ENCODE peak calls at places on chromosomes 2 and 18, in seven cellular contexts. One of them, this sample, is unnamed.

GRCh38 chr2:219624565-219624964 is 2.9 kb upstream of the SLC4A3 start:
- DNase-seq in stimulated activated naive CD8-positive, alpha-beta T cell treated with anti-CD3 and anti-CD28 coated beads, Interleukin-15, amount 100 ng/mL, for 72 hours: no peak
- DNase-seq in GM23248: no peak
- DNase-seq in pons: no peak
- DNase-seq in CD8-positive, alpha-beta memory T cell: no peak
- DNase-seq in RWPE1: no peak
- DNase-seq in tibial artery: no peak
- DNase-seq in this sample: no peak

GRCh38 chr2:34492781-34493455 is 893.8 kb upstream of the FAM98A start:
- DNase-seq in CD8-positive, alpha-beta memory T cell: no peak
- DNase-seq in GM23248: no peak
- DNase-seq in RWPE1: no peak
- DNase-seq in tibial artery: no peak
- DNase-seq in pons: no peak
- DNase-seq in stimulated activated naive CD8-positive, alpha-beta T cell treated with anti-CD3 and anti-CD28 coated beads, Interleukin-15, amount 100 ng/mL, for 72 hours: no peak
- DNase-seq in this sample: no peak

GRCh38 chr2:240510513-240511210 is 47.1 kb downstream of the ANKMY1 start:
- DNase-seq in RWPE1: no peak
- DNase-seq in GM23248: no peak
- DNase-seq in pons: no peak
- DNase-seq in stimulated activated naive CD8-positive, alpha-beta T cell treated with anti-CD3 and anti-CD28 coated beads, Interleukin-15, amount 100 ng/mL, for 72 hours: no peak
- DNase-seq in CD8-positive, alpha-beta memory T cell: no peak
- DNase-seq in tibial artery: no peak
- DNase-seq in this sample: no peak

GRCh38 chr18:8081872-8082553 is 514.9 kb downstream of the PTPRM start:
- DNase-seq in tibial artery: no peak
- DNase-seq in CD8-positive, alpha-beta memory T cell: no peak
- DNase-seq in GM23248: no peak
- DNase-seq in stimulated activated naive CD8-positive, alpha-beta T cell treated with anti-CD3 and anti-CD28 coated beads, Interleukin-15, amount 100 ng/mL, for 72 hours: no peak
- DNase-seq in RWPE1: no peak
- DNase-seq in pons: peak
- DNase-seq in this sample: no peak

GRCh38 chr2:169767243-169767888 is 31.3 kb upstream of the SSB start:
- DNase-seq in GM23248: peak
- DNase-seq in CD8-positive, alpha-beta memory T cell: peak
- DNase-seq in RWPE1: peak
- DNase-seq in stimulated activated naive CD8-positive, alpha-beta T cell treated with anti-CD3 and anti-CD28 coated beads, Interleukin-15, amount 100 ng/mL, for 72 hours: peak
- DNase-seq in pons: peak
- DNase-seq in tibial artery: no peak
- DNase-seq in this sample: peak

GRCh38 chr2:13921245-13921644 is 711.3 kb upstream of the LRATD1 start:
- DNase-seq in RWPE1: no peak
- DNase-seq in stimulated activated naive CD8-positive, alpha-beta T cell treated with anti-CD3 and anti-CD28 coated beads, Interleukin-15, amount 100 ng/mL, for 72 hours: no peak
- DNase-seq in pons: no peak
- DNase-seq in GM23248: no peak
- DNase-seq in tibial artery: no peak
- DNase-seq in CD8-positive, alpha-beta memory T cell: no peak
- DNase-seq in this sample: no peak

GRCh38 chr18:34913837-34914755 is 127.1 kb upstream of the MAPRE2 start:
- DNase-seq in GM23248: no peak
- DNase-seq in RWPE1: no peak
- DNase-seq in tibial artery: no peak
- DNase-seq in CD8-positive, alpha-beta memory T cell: no peak
- DNase-seq in pons: peak
- DNase-seq in stimulated activated naive CD8-positive, alpha-beta T cell treated with anti-CD3 and anti-CD28 coated beads, Interleukin-15, amount 100 ng/mL, for 72 hours: no peak
- DNase-seq in this sample: no peak

GRCh38 chr18:29003194-29003593 is 826.3 kb upstream of the CDH2 start:
- DNase-seq in tibial artery: no peak
- DNase-seq in RWPE1: no peak
- DNase-seq in GM23248: no peak
- DNase-seq in stimulated activated naive CD8-positive, alpha-beta T cell treated with anti-CD3 and anti-CD28 coated beads, Interleukin-15, amount 100 ng/mL, for 72 hours: no peak
- DNase-seq in CD8-positive, alpha-beta memory T cell: no peak
- DNase-seq in pons: no peak
- DNase-seq in this sample: no peak

GRCh38 chr2:40148344-40148743 is 303.5 kb downstream of the SLC8A1 start:
- DNase-seq in stimulated activated naive CD8-positive, alpha-beta T cell treated with anti-CD3 and anti-CD28 coated beads, Interleukin-15, amount 100 ng/mL, for 72 hours: no peak
- DNase-seq in GM23248: no peak
- DNase-seq in CD8-positive, alpha-beta memory T cell: no peak
- DNase-seq in pons: no peak
- DNase-seq in tibial artery: no peak
- DNase-seq in RWPE1: no peak
- DNase-seq in this sample: no peak

GRCh38 chr2:216029416-216030129 is 16.2 kb upstream of the MREG start:
- DNase-seq in CD8-positive, alpha-beta memory T cell: no peak
- DNase-seq in RWPE1: no peak
- DNase-seq in tibial artery: no peak
- DNase-seq in stimulated activated naive CD8-positive, alpha-beta T cell treated with anti-CD3 and anti-CD28 coated beads, Interleukin-15, amount 100 ng/mL, for 72 hours: no peak
- DNase-seq in pons: no peak
- DNase-seq in GM23248: peak
- DNase-seq in this sample: no peak

GRCh38 chr2:212005077-212005671 is 533.4 kb downstream of the ERBB4 start:
- DNase-seq in tibial artery: no peak
- DNase-seq in RWPE1: peak
- DNase-seq in CD8-positive, alpha-beta memory T cell: no peak
- DNase-seq in GM23248: peak
- DNase-seq in pons: peak
- DNase-seq in stimulated activated naive CD8-positive, alpha-beta T cell treated with anti-CD3 and anti-CD28 coated beads, Interleukin-15, amount 100 ng/mL, for 72 hours: no peak
- DNase-seq in this sample: no peak

GRCh38 chr2:200099271-200099670 is 143.9 kb downstream of the MAIP1 start:
- DNase-seq in pons: peak
- DNase-seq in tibial artery: no peak
- DNase-seq in RWPE1: no peak
- DNase-seq in CD8-positive, alpha-beta memory T cell: no peak
- DNase-seq in GM23248: no peak
- DNase-seq in stimulated activated naive CD8-positive, alpha-beta T cell treated with anti-CD3 and anti-CD28 coated beads, Interleukin-15, amount 100 ng/mL, for 72 hours: no peak
- DNase-seq in this sample: no peak

GRCh38 chr2:238872026-238872425 is 24.1 kb downstream of the TWIST2 start:
- DNase-seq in tibial artery: peak
- DNase-seq in RWPE1: no peak
- DNase-seq in CD8-positive, alpha-beta memory T cell: no peak
- DNase-seq in pons: no peak
- DNase-seq in GM23248: no peak
- DNase-seq in stimulated activated naive CD8-positive, alpha-beta T cell treated with anti-CD3 and anti-CD28 coated beads, Interleukin-15, amount 100 ng/mL, for 72 hours: no peak
- DNase-seq in this sample: no peak

GRCh38 chr2:133841905-133842304 is 273.6 kb upstream of the NCKAP5 start:
- DNase-seq in CD8-positive, alpha-beta memory T cell: no peak
- DNase-seq in RWPE1: peak
- DNase-seq in stimulated activated naive CD8-positive, alpha-beta T cell treated with anti-CD3 and anti-CD28 coated beads, Interleukin-15, amount 100 ng/mL, for 72 hours: no peak
- DNase-seq in GM23248: peak
- DNase-seq in tibial artery: no peak
- DNase-seq in pons: no peak
- DNase-seq in this sample: no peak